ENCODE peak calls at places on chromosomes 12 and 14, in eight cellular contexts. T is PC-9, K is HCT116, Q is hepatocyte, B is MM.1S, D is fibroblast of lung, Y is mammary epithelial cell, P is IMR-90. A is an unnamed sample.
A peak's percentile ranks its signal among the peaks of the same experiment; 100 is the strongest.

GRCh38 chr12:131133994-131134393 is 180.3 kb downstream of the ADGRD1 start:
- DNase-seq in P (no peak), T (no peak), D (no peak), Q (no peak), B (no peak), Y (no peak), K (no peak), A (no peak)

GRCh38 chr14:76776306-76777251 is 15.3 kb downstream of the VASH1 start:
- DNase-seq in D (no peak), T (no peak), Q (no peak), K (no peak), P (no peak), Y (no peak), B (no peak), A (no peak)

GRCh38 chr12:115075552-115076170 is 391.7 kb upstream of the TBX3 start:
- DNase-seq in D (no peak), P (no peak), Y (no peak), B (no peak), Q (no peak), T (no peak), K (no peak), A (no peak)

GRCh38 chr12:87756111-87756510 is 273.1 kb downstream of the C12orf50 start:
- DNase-seq in Y (peak; percentile 90), B (no peak), P (peak; percentile 99), Q (peak; percentile 5), T (no peak), K (no peak), D (peak; percentile 98), A (no peak)

GRCh38 chr12:109625131-109625559 is 51.6 kb downstream of the MVK start:
- DNase-seq in P (peak; percentile 20), Q (peak; percentile 44), K (peak; percentile 31), T (peak; percentile 53), B (no peak), Y (peak; percentile 11), D (no peak), A (no peak)

GRCh38 chr12:114767906-114768697 is 84.1 kb upstream of the TBX3 start:
- DNase-seq in Q (peak; percentile 68), Y (no peak), K (no peak), T (no peak), D (no peak), P (peak; percentile 41), B (no peak), A (no peak)

GRCh38 chr14:92391746-92392145 is 68.8 kb downstream of the SLC24A4 start:
- DNase-seq in Y (no peak), K (no peak), P (no peak), D (no peak), Q (no peak), T (no peak), B (no peak), A (no peak)

GRCh38 chr12:98179151-98179550 is 336.2 kb upstream of the TMPO start:
- DNase-seq in T (no peak), K (no peak), Y (no peak), P (no peak), B (no peak), Q (no peak), D (no peak), A (no peak)

GRCh38 chr12:87679262-87679661 is 349.9 kb downstream of the C12orf50 start:
- DNase-seq in K (no peak), Q (no peak), B (no peak), Y (no peak), T (no peak), P (peak; percentile 5), D (peak; percentile 3), A (no peak)

GRCh38 chr12:113077057-113077858 is 20.7 kb downstream of the DTX1 start:
- DNase-seq in K (no peak), T (no peak), Y (no peak), Q (no peak), B (no peak), P (no peak), D (no peak), A (no peak)

GRCh38 chr12:106282457-106283097 is 20.0 kb upstream of the TCP11L2 start:
- DNase-seq in P (peak; percentile 55), K (peak; percentile 67), Y (peak; percentile 63), Q (peak; percentile 82), T (peak; percentile 62), D (peak; percentile 72), B (peak; percentile 59), A (no peak)

GRCh38 chr12:113781415-113782198 is 184.5 kb downstream of the RBM19 start:
- DNase-seq in Q (no peak), B (no peak), Y (no peak), K (no peak), T (no peak), D (peak; percentile 54), P (peak; percentile 59), A (no peak)

GRCh38 chr12:59620326-59620725 is 24.5 kb downstream of the SLC16A7 start:
- DNase-seq in B (no peak), P (no peak), D (no peak), K (no peak), T (no peak), Y (no peak), Q (no peak), A (no peak)

GRCh38 chr12:27631365-27631764 is 64.9 kb upstream of the REP15 start:
- DNase-seq in P (no peak), B (no peak), K (no peak), D (no peak), Q (no peak), T (no peak), Y (no peak), A (no peak)

GRCh38 chr14:78835052-78835451 is 664.9 kb downstream of the NRXN3 start:
- DNase-seq in Q (no peak), P (no peak), D (no peak), Y (no peak), K (no peak), B (no peak), T (no peak), A (no peak)

GRCh38 chr12:67519824-67520433 is 128.6 kb upstream of the DYRK2 start:
- DNase-seq in P (no peak), Q (no peak), K (no peak), B (no peak), D (no peak), T (peak; percentile 80), Y (no peak), A (no peak)

GRCh38 chr12:44565163-44565562 is 311.0 kb downstream of the NELL2 start:
- DNase-seq in D (no peak), Q (no peak), P (no peak), K (no peak), T (no peak), B (no peak), Y (no peak), A (no peak)

GRCh38 chr12:101280006-101280505 is at the start of gene UTP20:
- DNase-seq in Q (peak; percentile 96), T (peak; percentile 71), B (peak; percentile 93), D (peak; percentile 86), K (peak; percentile 79), P (peak; percentile 82), Y (peak; percentile 84), A (peak; percentile 55)

DNA sequence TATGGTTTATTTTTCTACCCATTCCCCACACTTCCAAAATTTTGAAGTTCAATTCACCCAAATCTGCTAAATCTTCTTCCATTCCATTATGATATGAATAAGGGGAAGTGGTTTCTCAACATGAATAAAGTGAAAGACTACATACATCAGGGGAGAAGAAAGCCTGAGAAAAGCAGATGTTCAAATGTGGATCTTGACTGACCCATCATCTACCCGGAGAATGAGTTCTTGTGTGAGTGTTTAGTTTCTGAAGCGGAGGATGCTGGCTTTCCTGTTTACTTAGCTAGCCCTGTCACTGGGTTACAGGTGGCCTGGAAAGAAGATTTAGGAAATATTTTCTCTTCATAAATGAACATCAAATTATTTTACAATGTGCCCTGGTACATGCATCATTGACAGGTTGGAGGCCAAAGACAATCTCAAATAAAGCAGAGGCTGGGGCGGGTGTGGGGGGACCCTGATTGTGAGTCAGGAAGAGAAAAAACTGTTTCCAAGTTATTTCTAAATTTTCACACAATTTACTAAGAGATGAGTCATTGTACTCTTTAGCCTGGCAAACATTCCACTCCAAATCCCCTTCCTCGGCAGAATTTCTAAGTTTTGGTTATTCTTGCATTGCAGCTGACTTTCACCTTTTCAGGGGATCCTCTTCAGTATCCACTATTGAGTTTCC is 135.6 kb downstream of the SLC25A21 start:
- DNase-seq in B (peak; percentile 10), Q (no peak), P (peak; percentile 41), K (no peak), T (no peak), Y (no peak), D (peak; percentile 63), A (no peak)
- H3K4me2 ChIP-seq in B (no peak overlapping the region), Q (no peak overlapping the region), P (no peak overlapping the region), K (no peak overlapping the region), T (peak overlapping the region; percentile 23), Y (no peak overlapping the region), D (no peak overlapping the region), A (no peak overlapping the region)

GRCh38 chr12:48690990-48691389 is 9.0 kb upstream of the KANSL2 start:
- DNase-seq in T (no peak), P (no peak), Y (no peak), K (no peak), Q (no peak), B (no peak), D (no peak), A (no peak)

GRCh38 chr12:48694038-48694437 is 12.0 kb upstream of the KANSL2 start:
- DNase-seq in T (no peak), K (no peak), D (no peak), Q (no peak), Y (no peak), P (no peak), B (no peak), A (no peak)

GRCh38 chr12:48693572-48693971 is 11.5 kb upstream of the KANSL2 start:
- DNase-seq in B (no peak), P (no peak), Y (no peak), Q (no peak), T (no peak), K (no peak), D (no peak), A (no peak)

GRCh38 chr12:48695859-48696258 is 13.8 kb upstream of the KANSL2 start:
- DNase-seq in K (no peak), D (no peak), Q (no peak), B (no peak), T (no peak), Y (no peak), P (no peak), A (no peak)

GRCh38 chr12:48691826-48692473 is 9.9 kb upstream of the KANSL2 start:
- DNase-seq in P (no peak), K (no peak), Q (no peak), D (no peak), T (no peak), B (no peak), Y (no peak), A (no peak)
- H3K36me3 ChIP-seq in P (peaks cover 41% of the 10 kb centered on the region), K (peaks cover 51% of the 10 kb centered on the region), Q (no peaks in the 10 kb centered on the region), D (peaks cover 8% of the 10 kb centered on the region), T (peaks cover 40% of the 10 kb centered on the region), B (peaks cover 24% of the 10 kb centered on the region), Y (peaks cover 30% of the 10 kb centered on the region), A (peaks cover 30% of the 10 kb centered on the region)

DNA sequence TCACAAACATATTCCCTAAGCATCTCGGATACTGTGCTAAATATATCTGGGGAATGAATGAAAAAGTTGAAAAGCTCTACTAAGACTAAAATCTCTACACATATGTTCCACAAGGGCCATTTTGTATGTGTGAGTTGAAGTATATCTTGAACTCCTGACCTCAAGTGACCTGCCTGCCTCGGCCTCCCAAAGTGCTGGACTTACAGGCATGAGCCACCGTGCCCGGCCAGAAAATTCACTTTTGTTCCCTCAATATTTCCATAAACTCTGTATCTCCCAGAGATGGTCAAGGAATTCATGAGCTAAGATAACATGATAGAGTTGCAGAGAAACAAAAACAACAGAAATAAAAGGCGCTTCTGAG is 1.5 kb upstream of the TUBA1C start:
- DNase-seq in P (no peak), Q (no peak), Y (no peak), K (no peak), D (no peak), B (no peak), T (no peak), A (no peak)
- H3K4me1 ChIP-seq in P (peaks cover 22% of the 10 kb centered on the region), Q (peaks cover 13% of the 10 kb centered on the region), Y (peaks cover 31% of the 10 kb centered on the region), K (peaks cover 39% of the 10 kb centered on the region), D (peaks cover 18% of the 10 kb centered on the region), B (peaks cover 14% of the 10 kb centered on the region), T (peaks cover 45% of the 10 kb centered on the region), A (peaks cover 55% of the 10 kb centered on the region)

GRCh38 chr14:53306926-53307325 is 153.8 kb upstream of the DDHD1 start:
- DNase-seq in Q (no peak), D (peak; percentile 49), B (no peak), T (no peak), Y (peak; percentile 33), P (peak; percentile 71), K (no peak), A (no peak)
- H3K4me2 ChIP-seq in Q (no peak overlapping the region), D (peak overlapping the region; percentile 44), B (no peak overlapping the region), T (no peak overlapping the region), Y (peak overlapping the region; percentile 85), P (no peak overlapping the region), K (no peak overlapping the region), A (no peak overlapping the region)

A was measured in keratinocyte.